ENCODE peak calls at places on chromosomes 5 and 9, in ten cellular contexts. J is effector memory CD4-positive, alpha-beta T cell; N is upper lobe of right lung; K is astrocyte; H is cardiac muscle cell; T is tibial artery; W is IMR-90; Q is sigmoid colon; O is fibroblast of lung; F is Peyer's patch. I is an unnamed sample. For H3K27me3, the result is how much of the 10 kb centered on the place peaks cover.

GRCh38 chr9:132811985-132812384 is 66.1 kb downstream of the AK8 start:
- DNase-seq in J (no peak), N (no peak), K (no peak), H (no peak), T (no peak), W (no peak), Q (no peak), O (no peak), F (no peak), I (no peak)

GRCh38 chr5:89444073-89444472 is 561.1 kb upstream of the MEF2C start:
- DNase-seq in J (no peak), N (no peak), K (no peak), H (no peak), T (no peak), W (no peak), Q (no peak), O (no peak), F (no peak), I (no peak)

GRCh38 chr5:103444333-103445038 is 118.1 kb downstream of the NUDT12 start:
- DNase-seq in J (no peak), N (no peak), K (no peak), H (no peak), T (no peak), W (no peak), Q (no peak), O (no peak), F (peak), I (no peak)

GRCh38 chr9:113219972-113220371 is 1.1 kb downstream of the FKBP15 start:
- DNase-seq in J (no peak), N (no peak), K (peak), H (peak), T (no peak), W (peak), Q (no peak), O (peak), F (no peak), I (no peak)

GRCh38 chr5:141958113-141958512 is at the start of gene PCDH12:
- DNase-seq in J (no peak), N (no peak), K (no peak), H (peak), T (no peak), W (peak), Q (peak), O (no peak), F (no peak), I (peak)

GRCh38 chr5:55546991-55547390 is 12.2 kb upstream of the PLPP1 start:
- DNase-seq in J (no peak), N (no peak), K (no peak), H (no peak), T (no peak), W (no peak), Q (no peak), O (no peak), F (no peak), I (no peak)

GRCh38 chr5:180170111-180170809 is 38.8 kb downstream of the RASGEF1C start:
- DNase-seq in J (no peak), N (no peak), K (no peak), H (no peak), T (no peak), W (no peak), Q (peak), O (no peak), F (no peak), I (no peak)

GRCh38 chr5:29950416-29951145 is 1242.9 kb upstream of the CDH6 start:
- DNase-seq in J (no peak), N (no peak), K (no peak), H (no peak), T (no peak), W (no peak), Q (no peak), O (no peak), F (no peak), I (no peak)

GRCh38 chr5:81253875-81254274 is 20.8 kb downstream of the CKMT2 start:
- DNase-seq in J (no peak), N (no peak), K (no peak), H (no peak), T (no peak), W (no peak), Q (no peak), O (no peak), F (no peak), I (no peak)

GRCh38 chr5:109409061-109409843 is 522 bp downstream of the PJA2 start:
- DNase-seq in J (peak), N (peak), K (peak), H (peak), T (peak), W (peak), Q (peak), O (peak), F (peak), I (peak)

GRCh38 chr9:21994526-21994995 is at the start of gene CDKN2B-AS1:
- DNase-seq in J (no peak), N (peak), K (peak), H (peak), T (no peak), W (peak), Q (no peak), O (peak), F (peak), I (peak)

GRCh38 chr9:113531919-113532808 is 68.6 kb downstream of the RGS3 start:
- DNase-seq in J (no peak), N (no peak), K (no peak), H (no peak), T (peak), W (no peak), Q (peak), O (no peak), F (peak), I (no peak)

GRCh38 chr9:135614821-135615665 is 24.3 kb downstream of the GLT6D1 start:
- DNase-seq in J (no peak), N (peak), K (no peak), H (no peak), T (no peak), W (no peak), Q (no peak), O (no peak), F (no peak), I (no peak)

GRCh38 chr9:127491516-127491915 is 40.2 kb downstream of the LRSAM1 start:
- DNase-seq in J (no peak), N (no peak), K (no peak), H (no peak), T (no peak), W (no peak), Q (no peak), O (no peak), F (no peak), I (no peak)

GRCh38 chr9:136198605-136199083 is 6.3 kb downstream of the LHX3 start:
- DNase-seq in J (no peak), N (no peak), K (no peak), H (peak), T (no peak), W (no peak), Q (no peak), O (peak), F (no peak), I (peak)

GRCh38 chr5:141558150-141558549 is 60.6 kb downstream of the DIAPH1 start:
- DNase-seq in J (no peak), N (no peak), K (peak), H (peak), T (no peak), W (peak), Q (no peak), O (peak), F (no peak), I (no peak)

GRCh38 chr5:139709587-139710369 is 61.6 kb downstream of the CXXC5 start:
- DNase-seq in J (no peak), N (no peak), K (no peak), H (no peak), T (no peak), W (no peak), Q (no peak), O (no peak), F (peak), I (no peak)

GRCh38 chr5:168184103-168184502 is 107.3 kb upstream of the WWC1 start:
- DNase-seq in J (no peak), N (no peak), K (no peak), H (no peak), T (no peak), W (no peak), Q (no peak), O (no peak), F (no peak), I (no peak)

GRCh38 chr5:118611332-118611945 is 376.9 kb downstream of the DTWD2 start:
- DNase-seq in J (no peak), N (no peak), K (no peak), H (peak), T (no peak), W (peak), Q (no peak), O (no peak), F (no peak), I (no peak)

GRCh38 chr9:128911529-128912035 is 9.2 kb upstream of the PHYHD1 start:
- DNase-seq in J (no peak), N (peak), K (peak), H (peak), T (peak), W (peak), Q (peak), O (peak), F (no peak), I (peak)

GRCh38 chr9:2337131-2337530 is 284.5 kb upstream of the VLDLR start:
- DNase-seq in J (no peak), N (no peak), K (no peak), H (no peak), T (no peak), W (no peak), Q (no peak), O (no peak), F (no peak), I (no peak)

GRCh38 chr5:176727983-176728675 is 80.8 kb downstream of the TSPAN17 start:
- DNase-seq in J (no peak), N (no peak), K (no peak), H (no peak), T (no peak), W (no peak), Q (no peak), O (no peak), F (no peak), I (no peak)

GRCh38 chr5:123278284-123278683 is 144.9 kb downstream of the CEP120 start:
- DNase-seq in J (no peak), N (no peak), K (no peak), H (no peak), T (no peak), W (no peak), Q (no peak), O (no peak), F (no peak), I (no peak)

GRCh38 chr5:65927497-65928340 is 1.3 kb downstream of the ERBIN start:
- DNase-seq in J (peak), N (no peak), K (peak), H (peak), T (no peak), W (peak), Q (no peak), O (peak), F (no peak), I (peak)

GRCh38 chr9:91777437-91777836 is 172.6 kb downstream of the ROR2 start:
- DNase-seq in J (no peak), N (no peak), K (peak), H (peak), T (no peak), W (peak), Q (peak), O (peak), F (no peak), I (no peak)

GRCh38 chr9:134861586-134862334 is 18.9 kb upstream of the FCN2 start:
- DNase-seq in J (no peak), N (peak), K (no peak), H (no peak), T (peak), W (no peak), Q (peak), O (peak), F (no peak), I (no peak)

GRCh38 chr5:13378073-13378472 is 566.4 kb downstream of the DNAH5 start:
- DNase-seq in J (no peak), N (no peak), K (peak), H (no peak), T (no peak), W (peak), Q (no peak), O (peak), F (no peak), I (peak)

GRCh38 chr5:173315495-173316352 is 12.5 kb downstream of the STC2 start:
- DNase-seq in J (no peak), N (no peak), K (peak), H (peak), T (peak), W (peak), Q (peak), O (peak), F (no peak), I (no peak)

GRCh38 chr9:108552459-108553040 is 303.2 kb downstream of the ACTL7B start:
- DNase-seq in J (no peak), N (peak), K (peak), H (peak), T (no peak), W (peak), Q (no peak), O (peak), F (peak), I (no peak)

GRCh38 chr5:18805376-18805775 is 1171.1 kb downstream of the TAF11L14 start:
- DNase-seq in J (no peak), N (no peak), K (no peak), H (no peak), T (no peak), W (no peak), Q (no peak), O (no peak), F (no peak), I (no peak)

GRCh38 chr9:127664678-127665507 is 41.9 kb upstream of the CFAP157 start:
- DNase-seq in J (no peak), N (no peak), K (no peak), H (peak), T (no peak), W (peak), Q (no peak), O (no peak), F (peak), I (peak)

GRCh38 chr9:72315510-72316287 is 49.3 kb downstream of the ZFAND5 start:
- DNase-seq in J (no peak), N (peak), K (peak), H (peak), T (peak), W (peak), Q (peak), O (peak), F (peak), I (no peak)

GRCh38 chr5:110653231-110653970 is 73.1 kb downstream of the TMEM232 start:
- DNase-seq in J (no peak), N (no peak), K (no peak), H (no peak), T (no peak), W (no peak), Q (no peak), O (no peak), F (no peak), I (no peak)

GRCh38 chr5:107067391-107067790 is 603.3 kb downstream of the EFNA5 start:
- DNase-seq in J (no peak), N (no peak), K (no peak), H (no peak), T (no peak), W (no peak), Q (no peak), O (peak), F (no peak), I (no peak)

GRCh38 chr5:163445345-163445744 is 8.0 kb downstream of the CCNG1 start:
- DNase-seq in J (no peak), N (no peak), K (no peak), H (no peak), T (no peak), W (no peak), Q (no peak), O (no peak), F (no peak), I (no peak)

GRCh38 chr9:101119206-101119819 is 90.8 kb downstream of the PLPPR1 start:
- DNase-seq in J (no peak), N (peak), K (no peak), H (peak), T (no peak), W (no peak), Q (no peak), O (peak), F (peak), I (peak)

GRCh38 chr5:180803181-180804128 is 849 bp upstream of the MGAT1 start:
- DNase-seq in J (peak), N (peak), K (no peak), H (peak), T (peak), W (no peak), Q (peak), O (no peak), F (peak), I (peak)

GRCh38 chr5:33507426-33507825 is 66.7 kb downstream of the TARS1 start:
- DNase-seq in J (no peak), N (no peak), K (peak), H (no peak), T (no peak), W (peak), Q (no peak), O (peak), F (no peak), I (no peak)

GRCh38 chr9:131094622-131095021 is 1.7 kb upstream of the AIF1L start:
- DNase-seq in J (no peak), N (no peak), K (no peak), H (peak), T (no peak), W (peak), Q (no peak), O (no peak), F (no peak), I (no peak)
- H3K27me3 ChIP-seq in J (under half), N (under half), K (under half), H (under half), T (under half), W (half or more), Q (half or more), O (under half), F (under half), I (under half)

GRCh38 chr9:122213589-122214413 is 15.0 kb downstream of the LHX6 start:
- DNase-seq in J (peak), N (peak), K (no peak), H (no peak), T (no peak), W (no peak), Q (peak), O (no peak), F (peak), I (no peak)
- H3K27me3 ChIP-seq in J (under half), N (half or more), K (half or more), H (half or more), T (under half), W (half or more), Q (half or more), O (half or more), F (under half), I (under half)

DNA sequence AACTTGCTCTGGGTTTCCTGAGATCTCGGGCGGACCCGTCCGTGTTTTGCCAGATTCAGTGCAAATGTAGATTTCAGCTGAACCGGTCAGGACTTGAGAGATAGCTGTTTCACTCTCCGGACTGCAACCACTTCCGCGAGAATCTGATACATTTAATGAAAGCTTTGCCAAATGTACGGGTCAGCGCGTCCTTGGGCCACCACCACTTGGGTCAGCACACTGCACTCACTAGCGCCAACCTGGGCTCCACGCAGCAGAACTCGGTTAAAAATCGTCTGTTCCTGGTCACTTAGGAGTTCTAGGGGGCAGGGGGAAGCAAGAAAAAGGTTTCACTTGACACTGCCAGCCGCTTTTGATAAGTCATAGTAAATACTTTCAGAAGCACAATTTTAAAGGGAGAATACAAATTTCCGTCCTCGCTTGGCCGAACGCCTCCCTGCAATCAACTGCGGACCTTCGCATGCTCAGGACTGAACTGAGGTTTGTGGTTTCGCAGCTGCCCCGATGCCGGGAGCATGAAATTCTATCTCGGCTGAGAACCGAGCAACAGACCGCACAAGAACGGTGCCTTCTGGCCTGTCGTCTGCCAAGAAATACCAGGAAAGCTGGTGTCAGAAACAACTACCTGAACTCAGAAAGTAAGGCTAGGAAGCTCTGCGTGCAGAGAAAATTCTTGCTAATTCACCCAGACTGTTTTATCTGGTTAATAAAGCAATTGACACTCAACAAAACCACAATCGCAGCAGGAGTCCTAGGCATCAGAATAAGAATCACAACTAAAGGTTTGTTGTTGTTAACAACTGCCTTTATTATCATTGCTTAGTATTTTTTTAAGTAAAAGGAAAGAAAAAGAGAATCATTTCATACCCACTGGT is 4.2 kb upstream of the ISL1 start:
- DNase-seq in J (no peak), N (no peak), K (peak), H (no peak), T (no peak), W (no peak), Q (no peak), O (peak), F (no peak), I (peak)
- H3K27me3 ChIP-seq in J (under half), N (half or more), K (half or more), H (half or more), T (under half), W (half or more), Q (half or more), O (under half), F (under half), I (half or more)

DNA sequence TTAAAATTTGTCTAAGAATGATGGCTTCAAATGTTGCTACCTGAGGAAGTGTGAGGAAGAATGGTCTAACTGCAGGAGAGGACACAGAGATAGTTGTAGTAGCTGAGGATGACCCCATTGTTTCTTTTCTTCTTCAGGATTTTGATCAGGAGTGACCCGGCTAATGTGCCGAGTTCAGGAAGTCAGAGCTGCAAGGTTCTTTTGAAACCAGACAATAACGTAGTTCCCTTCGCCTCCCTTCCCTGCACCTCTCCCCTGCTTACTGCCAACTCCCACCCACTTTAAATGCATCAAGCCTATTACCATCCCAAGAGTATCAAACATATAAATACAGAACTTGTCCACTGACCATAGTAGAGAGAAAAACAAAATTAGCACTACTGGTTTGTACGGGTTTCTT is 23.3 kb upstream of the ELAVL2 start:
- DNase-seq in J (no peak), N (no peak), K (no peak), H (no peak), T (no peak), W (no peak), Q (no peak), O (no peak), F (no peak), I (no peak)
- H3K27me3 ChIP-seq in J (under half), N (under half), K (under half), H (under half), T (under half), W (under half), Q (half or more), O (under half), F (under half), I (under half)